ENCODE peak calls at places on chromosome 20, in five cellular contexts. One of them, this sample, is unnamed.

GRCh38 chr20:34862724-34863123 is 9.9 kb downstream of the GGT7 start:
- DNase-seq in gastrocnemius medialis: no peak
- DNase-seq in breast epithelium: peak; percentile 5
- DNase-seq in foreskin keratinocyte: no peak
- DNase-seq in left ventricle myocardium inferior: no peak
- DNase-seq in this sample: no peak

GRCh38 chr20:38723069-38723981 is 961 bp upstream of the SLC32A1 start:
- DNase-seq in gastrocnemius medialis: no peak
- DNase-seq in breast epithelium: no peak
- DNase-seq in left ventricle myocardium inferior: no peak
- DNase-seq in foreskin keratinocyte: no peak
- DNase-seq in this sample: no peak

GRCh38 chr20:57371363-57371762 is 19.8 kb upstream of the RBM38 start:
- DNase-seq in gastrocnemius medialis: no peak
- DNase-seq in foreskin keratinocyte: no peak
- DNase-seq in breast epithelium: no peak
- DNase-seq in left ventricle myocardium inferior: no peak
- DNase-seq in this sample: no peak

GRCh38 chr20:1327827-1328679 is 886 bp downstream of the SDCBP2 start:
- DNase-seq in gastrocnemius medialis: peak; percentile 43
- DNase-seq in breast epithelium: peak; percentile 17
- DNase-seq in foreskin keratinocyte: no peak
- DNase-seq in left ventricle myocardium inferior: no peak
- DNase-seq in this sample: no peak

GRCh38 chr20:43914697-43915208 is at the start of gene TOX2:
- DNase-seq in gastrocnemius medialis: no peak
- DNase-seq in breast epithelium: no peak
- DNase-seq in left ventricle myocardium inferior: peak; percentile 44
- DNase-seq in foreskin keratinocyte: no peak
- DNase-seq in this sample: peak; percentile 13

GRCh38 chr20:38275815-38276550 is 15.4 kb upstream of the KIAA1755 start:
- DNase-seq in foreskin keratinocyte: peak; percentile 59
- DNase-seq in gastrocnemius medialis: no peak
- DNase-seq in breast epithelium: no peak
- DNase-seq in left ventricle myocardium inferior: no peak
- DNase-seq in this sample: no peak

GRCh38 chr20:3077618-3078134 is 6.3 kb downstream of the OXT start:
- DNase-seq in foreskin keratinocyte: peak; percentile 46
- DNase-seq in gastrocnemius medialis: no peak
- DNase-seq in left ventricle myocardium inferior: no peak
- DNase-seq in breast epithelium: no peak
- DNase-seq in this sample: no peak

GRCh38 chr20:23508896-23509579 is 18.1 kb downstream of the CST8 start:
- DNase-seq in gastrocnemius medialis: no peak
- DNase-seq in foreskin keratinocyte: no peak
- DNase-seq in left ventricle myocardium inferior: no peak
- DNase-seq in breast epithelium: no peak
- DNase-seq in this sample: no peak

GRCh38 chr20:35179292-35180212 is 7.7 kb downstream of the PROCR start:
- DNase-seq in gastrocnemius medialis: no peak
- DNase-seq in left ventricle myocardium inferior: no peak
- DNase-seq in foreskin keratinocyte: no peak
- DNase-seq in breast epithelium: no peak
- DNase-seq in this sample: no peak

GRCh38 chr20:13338999-13339411 is 117.9 kb downstream of the ISM1 start:
- DNase-seq in gastrocnemius medialis: no peak
- DNase-seq in foreskin keratinocyte: no peak
- DNase-seq in breast epithelium: no peak
- DNase-seq in left ventricle myocardium inferior: no peak
- DNase-seq in this sample: no peak

GRCh38 chr20:57902478-57902877 is 192.7 kb upstream of the PMEPA1 start:
- DNase-seq in foreskin keratinocyte: peak; percentile 50
- DNase-seq in gastrocnemius medialis: no peak
- DNase-seq in left ventricle myocardium inferior: no peak
- DNase-seq in breast epithelium: no peak
- DNase-seq in this sample: no peak

GRCh38 chr20:63628246-63628975 is 1.5 kb upstream of the GMEB2 start:
- DNase-seq in breast epithelium: peak; percentile 52
- DNase-seq in left ventricle myocardium inferior: no peak
- DNase-seq in gastrocnemius medialis: peak; percentile 53
- DNase-seq in foreskin keratinocyte: peak; percentile 56
- DNase-seq in this sample: no peak

GRCh38 chr20:37518606-37519507 is 2.2 kb upstream of the NNAT start:
- DNase-seq in foreskin keratinocyte: no peak
- DNase-seq in left ventricle myocardium inferior: peak; percentile 64
- DNase-seq in gastrocnemius medialis: peak; percentile 73
- DNase-seq in breast epithelium: no peak
- DNase-seq in this sample: no peak

GRCh38 chr20:3119044-3119443 is 34.5 kb upstream of the AVP start:
- DNase-seq in left ventricle myocardium inferior: no peak
- DNase-seq in foreskin keratinocyte: no peak
- DNase-seq in breast epithelium: no peak
- DNase-seq in gastrocnemius medialis: no peak
- DNase-seq in this sample: no peak

GRCh38 chr20:20459726-20460125 is 91.8 kb downstream of the INSM1 start:
- DNase-seq in gastrocnemius medialis: no peak
- DNase-seq in left ventricle myocardium inferior: no peak
- DNase-seq in breast epithelium: no peak
- DNase-seq in foreskin keratinocyte: no peak
- DNase-seq in this sample: no peak
- H3K27ac ChIP-seq in gastrocnemius medialis: no peak overlapping the region
- H3K27ac ChIP-seq in left ventricle myocardium inferior: no peak overlapping the region
- H3K27ac ChIP-seq in breast epithelium: no peak overlapping the region
- H3K27ac ChIP-seq in foreskin keratinocyte: no peak overlapping the region
- H3K27ac ChIP-seq in this sample: no peak overlapping the region

GRCh38 chr20:4971064-4971463 is 30.2 kb downstream of the SLC23A2 start:
- DNase-seq in breast epithelium: no peak
- DNase-seq in foreskin keratinocyte: no peak
- DNase-seq in left ventricle myocardium inferior: no peak
- DNase-seq in gastrocnemius medialis: no peak
- DNase-seq in this sample: no peak

GRCh38 chr20:4962257-4962855 is 39.0 kb downstream of the SLC23A2 start:
- DNase-seq in breast epithelium: no peak
- DNase-seq in foreskin keratinocyte: no peak
- DNase-seq in gastrocnemius medialis: no peak
- DNase-seq in left ventricle myocardium inferior: no peak
- DNase-seq in this sample: peak; percentile 2

GRCh38 chr20:4966826-4967751 is 34.2 kb downstream of the SLC23A2 start:
- DNase-seq in left ventricle myocardium inferior: no peak
- DNase-seq in breast epithelium: no peak
- DNase-seq in gastrocnemius medialis: no peak
- DNase-seq in foreskin keratinocyte: no peak
- DNase-seq in this sample: no peak

GRCh38 chr20:4972506-4973251 is 28.6 kb downstream of the SLC23A2 start:
- DNase-seq in breast epithelium: no peak
- DNase-seq in foreskin keratinocyte: no peak
- DNase-seq in gastrocnemius medialis: no peak
- DNase-seq in left ventricle myocardium inferior: no peak
- DNase-seq in this sample: no peak

DNA sequence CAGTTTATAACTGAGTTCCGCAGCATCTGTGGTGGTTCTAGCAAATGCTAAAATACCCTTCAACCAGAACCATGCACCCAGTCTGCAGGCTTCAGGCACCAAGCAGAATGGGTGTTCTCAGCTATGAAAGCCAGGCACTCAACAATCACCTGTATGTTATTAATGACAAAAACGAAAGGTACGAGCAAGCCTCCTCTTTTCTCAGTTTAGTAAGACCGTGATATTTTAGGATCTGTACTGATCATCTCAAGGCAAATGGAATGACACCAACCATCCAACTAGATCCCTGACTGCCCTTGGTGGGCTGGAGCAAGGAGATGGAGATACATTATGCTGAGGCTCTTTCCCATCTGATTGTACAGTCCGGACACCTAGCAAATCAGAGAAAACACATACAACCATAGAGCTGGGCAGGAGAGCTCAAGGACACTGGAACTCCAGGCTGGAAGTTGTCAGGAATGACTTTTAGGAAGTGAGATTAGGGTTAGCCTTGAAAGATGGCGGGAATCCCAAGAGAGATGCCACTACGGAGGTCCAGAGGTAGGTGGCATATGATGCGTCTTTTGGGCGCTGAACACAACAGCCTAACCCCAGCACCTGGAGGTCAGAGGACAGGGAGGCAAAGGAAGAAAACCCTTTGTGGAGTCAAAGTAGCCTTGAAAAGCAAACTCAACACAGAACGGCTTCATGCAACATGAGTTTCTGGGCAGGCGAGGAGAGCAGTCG is 33.4 kb downstream of the SLC23A2 start:
- DNase-seq in left ventricle myocardium inferior: no peak
- DNase-seq in gastrocnemius medialis: no peak
- DNase-seq in foreskin keratinocyte: no peak
- DNase-seq in breast epithelium: no peak
- DNase-seq in this sample: no peak
- H3K4me1 ChIP-seq in left ventricle myocardium inferior: peaks cover 4% of the 10 kb centered on the region
- H3K4me1 ChIP-seq in gastrocnemius medialis: peaks cover 6% of the 10 kb centered on the region
- H3K4me1 ChIP-seq in foreskin keratinocyte: no peaks in the 10 kb centered on the region
- H3K4me1 ChIP-seq in breast epithelium: no peaks in the 10 kb centered on the region
- H3K4me1 ChIP-seq in this sample: no peaks in the 10 kb centered on the region

GRCh38 chr20:48582361-48582991 is 245.3 kb downstream of the PREX1 start:
- DNase-seq in foreskin keratinocyte: no peak
- DNase-seq in gastrocnemius medialis: no peak
- DNase-seq in left ventricle myocardium inferior: no peak
- DNase-seq in breast epithelium: no peak
- DNase-seq in this sample: no peak

GRCh38 chr20:48581167-48581566 is 246.6 kb downstream of the PREX1 start:
- DNase-seq in gastrocnemius medialis: no peak
- DNase-seq in foreskin keratinocyte: no peak
- DNase-seq in breast epithelium: no peak
- DNase-seq in left ventricle myocardium inferior: no peak
- DNase-seq in this sample: no peak

GRCh38 chr20:48584391-48585249 is 243.2 kb downstream of the PREX1 start:
- DNase-seq in gastrocnemius medialis: no peak
- DNase-seq in left ventricle myocardium inferior: no peak
- DNase-seq in breast epithelium: no peak
- DNase-seq in foreskin keratinocyte: no peak
- DNase-seq in this sample: no peak

GRCh38 chr20:48583801-48584200 is 244.0 kb downstream of the PREX1 start:
- DNase-seq in foreskin keratinocyte: no peak
- DNase-seq in gastrocnemius medialis: no peak
- DNase-seq in left ventricle myocardium inferior: no peak
- DNase-seq in breast epithelium: no peak
- DNase-seq in this sample: no peak

DNA sequence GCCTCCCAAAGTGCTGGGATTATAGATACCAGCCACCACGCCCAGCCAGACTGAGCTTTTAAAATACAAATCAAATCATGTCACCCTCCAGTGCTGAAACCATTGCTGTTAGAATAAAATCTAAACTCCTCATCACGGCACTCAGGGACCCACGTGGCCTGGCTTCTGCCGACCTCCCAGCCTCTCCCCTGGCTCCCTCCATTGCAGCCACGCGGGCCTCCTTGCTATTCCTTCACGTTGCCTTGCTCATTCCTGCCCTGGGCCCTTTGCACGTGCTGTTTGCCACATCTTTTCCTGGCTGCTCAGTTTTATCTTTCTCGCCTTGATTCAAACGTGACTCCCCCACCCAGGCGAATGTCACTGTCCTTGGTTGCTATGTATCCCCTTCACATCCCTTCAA is 244.6 kb downstream of the PREX1 start:
- DNase-seq in breast epithelium: no peak
- DNase-seq in left ventricle myocardium inferior: no peak
- DNase-seq in gastrocnemius medialis: no peak
- DNase-seq in foreskin keratinocyte: no peak
- DNase-seq in this sample: no peak
- H3K27me3 ChIP-seq in breast epithelium: no peaks in the 10 kb centered on the region
- H3K27me3 ChIP-seq in left ventricle myocardium inferior: peaks cover 46% of the 10 kb centered on the region
- H3K27me3 ChIP-seq in gastrocnemius medialis: peaks cover 5% of the 10 kb centered on the region
- H3K27me3 ChIP-seq in foreskin keratinocyte: no peaks in the 10 kb centered on the region
- H3K27me3 ChIP-seq in this sample: no peaks in the 10 kb centered on the region

GRCh38 chr20:10304474-10305046 is 85.9 kb downstream of the SNAP25 start:
- DNase-seq in breast epithelium: no peak
- DNase-seq in foreskin keratinocyte: no peak
- DNase-seq in gastrocnemius medialis: no peak
- DNase-seq in left ventricle myocardium inferior: no peak
- DNase-seq in this sample: no peak

GRCh38 chr20:10303852-10304251 is 85.2 kb downstream of the SNAP25 start:
- DNase-seq in left ventricle myocardium inferior: no peak
- DNase-seq in gastrocnemius medialis: no peak
- DNase-seq in foreskin keratinocyte: no peak
- DNase-seq in breast epithelium: no peak
- DNase-seq in this sample: no peak

GRCh38 chr20:10297223-10297622 is 78.6 kb downstream of the SNAP25 start:
- DNase-seq in foreskin keratinocyte: no peak
- DNase-seq in left ventricle myocardium inferior: no peak
- DNase-seq in breast epithelium: no peak
- DNase-seq in gastrocnemius medialis: no peak
- DNase-seq in this sample: no peak

GRCh38 chr20:10297684-10298240 is 79.1 kb downstream of the SNAP25 start:
- DNase-seq in breast epithelium: no peak
- DNase-seq in left ventricle myocardium inferior: no peak
- DNase-seq in foreskin keratinocyte: no peak
- DNase-seq in gastrocnemius medialis: no peak
- DNase-seq in this sample: no peak

DNA sequence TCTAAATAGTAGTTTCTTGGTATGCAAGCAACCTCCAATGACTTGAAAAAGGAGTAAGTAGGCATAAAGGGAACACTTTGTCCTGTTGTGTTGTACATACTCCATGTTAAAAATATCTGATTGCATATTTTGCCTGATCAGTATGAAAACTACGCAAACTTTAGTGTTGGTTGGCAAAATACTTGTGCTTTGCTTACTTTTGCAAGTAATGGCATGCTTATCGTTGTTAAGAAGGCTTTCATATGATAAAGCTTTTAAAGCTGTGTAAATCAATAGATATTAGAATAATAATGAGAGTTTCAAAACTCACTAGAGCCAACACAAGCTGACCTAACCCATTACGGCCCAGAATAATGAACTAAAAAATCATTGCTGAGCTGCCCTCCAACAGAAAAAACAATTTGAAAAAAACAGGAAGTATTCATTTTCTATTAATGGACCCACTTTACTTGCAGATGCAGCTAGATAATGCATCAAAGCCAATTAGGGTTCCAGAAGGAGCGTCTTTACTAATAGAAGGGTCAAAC is 82.0 kb downstream of the SNAP25 start:
- DNase-seq in breast epithelium: no peak
- DNase-seq in left ventricle myocardium inferior: no peak
- DNase-seq in foreskin keratinocyte: no peak
- DNase-seq in gastrocnemius medialis: no peak
- DNase-seq in this sample: no peak
- H3K27ac ChIP-seq in breast epithelium: no peak overlapping the region
- H3K27ac ChIP-seq in left ventricle myocardium inferior: no peak overlapping the region
- H3K27ac ChIP-seq in foreskin keratinocyte: no peak overlapping the region
- H3K27ac ChIP-seq in gastrocnemius medialis: no peak overlapping the region
- H3K27ac ChIP-seq in this sample: no peak overlapping the region

DNA sequence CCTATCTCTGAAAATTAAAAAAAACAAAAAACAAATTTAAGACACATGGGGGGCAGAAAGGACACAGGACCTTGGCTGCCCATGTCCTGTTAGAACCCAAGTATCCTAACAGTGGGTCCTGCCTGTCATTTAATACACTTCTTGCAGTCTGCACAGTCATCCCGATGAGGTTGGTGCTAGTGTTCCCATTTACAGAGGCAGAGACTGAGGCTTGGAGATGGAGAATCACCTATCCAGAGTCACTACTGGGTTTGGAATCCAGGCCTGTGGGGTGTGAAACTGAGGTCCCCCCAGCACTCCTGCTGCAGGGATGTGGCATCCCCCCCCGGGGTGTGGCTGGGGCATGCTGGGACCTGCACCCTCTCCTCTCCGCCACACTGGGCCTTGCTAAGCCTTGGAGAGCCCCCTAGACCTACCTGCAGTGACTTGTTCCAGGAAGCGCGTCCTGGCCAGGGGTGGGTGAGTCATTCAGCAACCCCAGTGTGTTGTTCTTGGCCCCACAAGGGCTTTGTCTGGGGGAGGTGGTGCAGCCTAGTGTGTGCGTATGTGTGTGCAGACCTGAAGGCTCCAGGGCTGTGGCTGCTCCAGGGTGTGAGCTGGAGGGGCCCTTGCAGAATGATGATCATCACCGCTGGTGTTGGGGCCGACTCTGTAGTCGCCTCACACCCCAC is 49.7 kb downstream of the BCAS4 start:
- DNase-seq in breast epithelium: peak; percentile 82
- DNase-seq in foreskin keratinocyte: peak; percentile 98
- DNase-seq in left ventricle myocardium inferior: no peak
- DNase-seq in gastrocnemius medialis: no peak
- DNase-seq in this sample: no peak
- H3K4me1 ChIP-seq in breast epithelium: no peaks in the 10 kb centered on the region
- H3K4me1 ChIP-seq in foreskin keratinocyte: peaks cover 45% of the 10 kb centered on the region
- H3K4me1 ChIP-seq in left ventricle myocardium inferior: peaks cover 14% of the 10 kb centered on the region
- H3K4me1 ChIP-seq in gastrocnemius medialis: no peaks in the 10 kb centered on the region
- H3K4me1 ChIP-seq in this sample: no peaks in the 10 kb centered on the region